ENCODE peak calls at places on chromosome 5, in six cellular contexts. One of them, this sample, is unnamed.

GRCh38 chr5:176697929-176698520 is 50.7 kb downstream of the TSPAN17 start:
- DNase-seq in epithelial cell of esophagus: no peak
- DNase-seq in iPS DF 6.9: no peak
- DNase-seq in foreskin fibroblast: no peak
- DNase-seq in CD8-positive, alpha-beta memory T cell: no peak
- DNase-seq in AG10803: no peak
- DNase-seq in this sample: no peak

GRCh38 chr5:136048966-136049365 is 20.2 kb downstream of the TGFBI start:
- DNase-seq in epithelial cell of esophagus: no peak
- DNase-seq in iPS DF 6.9: no peak
- DNase-seq in foreskin fibroblast: no peak
- DNase-seq in CD8-positive, alpha-beta memory T cell: no peak
- DNase-seq in AG10803: no peak
- DNase-seq in this sample: no peak

GRCh38 chr5:56012281-56012963 is 17.7 kb upstream of the IL6ST start:
- DNase-seq in epithelial cell of esophagus: peak
- DNase-seq in iPS DF 6.9: no peak
- DNase-seq in foreskin fibroblast: peak
- DNase-seq in CD8-positive, alpha-beta memory T cell: peak
- DNase-seq in AG10803: peak
- DNase-seq in this sample: no peak

GRCh38 chr5:177372910-177373309 is 11.3 kb upstream of the SLC34A1 start:
- DNase-seq in epithelial cell of esophagus: no peak
- DNase-seq in iPS DF 6.9: no peak
- DNase-seq in foreskin fibroblast: no peak
- DNase-seq in CD8-positive, alpha-beta memory T cell: peak
- DNase-seq in AG10803: no peak
- DNase-seq in this sample: no peak

GRCh38 chr5:110478899-110479298 is 247.6 kb downstream of the TMEM232 start:
- DNase-seq in epithelial cell of esophagus: peak
- DNase-seq in iPS DF 6.9: no peak
- DNase-seq in foreskin fibroblast: peak
- DNase-seq in CD8-positive, alpha-beta memory T cell: no peak
- DNase-seq in AG10803: peak
- DNase-seq in this sample: peak

GRCh38 chr5:172005708-172006377 is 595 bp downstream of the FBXW11 start:
- DNase-seq in epithelial cell of esophagus: peak
- DNase-seq in iPS DF 6.9: no peak
- DNase-seq in foreskin fibroblast: peak
- DNase-seq in CD8-positive, alpha-beta memory T cell: no peak
- DNase-seq in AG10803: peak
- DNase-seq in this sample: no peak

GRCh38 chr5:143350341-143350740 is 53.1 kb downstream of the NR3C1 start:
- DNase-seq in epithelial cell of esophagus: no peak
- DNase-seq in iPS DF 6.9: no peak
- DNase-seq in foreskin fibroblast: no peak
- DNase-seq in CD8-positive, alpha-beta memory T cell: no peak
- DNase-seq in AG10803: no peak
- DNase-seq in this sample: no peak

GRCh38 chr5:109939109-109939682 is 249.5 kb downstream of the MAN2A1 start:
- DNase-seq in epithelial cell of esophagus: peak
- DNase-seq in iPS DF 6.9: no peak
- DNase-seq in foreskin fibroblast: peak
- DNase-seq in CD8-positive, alpha-beta memory T cell: no peak
- DNase-seq in AG10803: peak
- DNase-seq in this sample: no peak

GRCh38 chr5:151686673-151687378 is at the start of gene SPARC:
- DNase-seq in epithelial cell of esophagus: peak
- DNase-seq in iPS DF 6.9: no peak
- DNase-seq in foreskin fibroblast: peak
- DNase-seq in CD8-positive, alpha-beta memory T cell: no peak
- DNase-seq in AG10803: peak
- DNase-seq in this sample: peak

GRCh38 chr5:95870105-95870672 is 47.7 kb upstream of the GLRX start:
- DNase-seq in epithelial cell of esophagus: peak
- DNase-seq in iPS DF 6.9: no peak
- DNase-seq in foreskin fibroblast: peak
- DNase-seq in CD8-positive, alpha-beta memory T cell: no peak
- DNase-seq in AG10803: no peak
- DNase-seq in this sample: no peak

GRCh38 chr5:147098233-147098790 is 136.5 kb upstream of the STK32A start:
- DNase-seq in epithelial cell of esophagus: peak
- DNase-seq in iPS DF 6.9: peak
- DNase-seq in foreskin fibroblast: peak
- DNase-seq in CD8-positive, alpha-beta memory T cell: no peak
- DNase-seq in AG10803: peak
- DNase-seq in this sample: no peak

GRCh38 chr5:171162602-171163001 is 146.4 kb upstream of the TLX3 start:
- DNase-seq in epithelial cell of esophagus: peak
- DNase-seq in iPS DF 6.9: peak
- DNase-seq in foreskin fibroblast: peak
- DNase-seq in CD8-positive, alpha-beta memory T cell: no peak
- DNase-seq in AG10803: no peak
- DNase-seq in this sample: no peak

GRCh38 chr5:181207214-181207959 is 2.4 kb upstream of the TRIM7 start:
- DNase-seq in epithelial cell of esophagus: peak
- DNase-seq in iPS DF 6.9: no peak
- DNase-seq in foreskin fibroblast: peak
- DNase-seq in CD8-positive, alpha-beta memory T cell: peak
- DNase-seq in AG10803: peak
- DNase-seq in this sample: peak

DNA sequence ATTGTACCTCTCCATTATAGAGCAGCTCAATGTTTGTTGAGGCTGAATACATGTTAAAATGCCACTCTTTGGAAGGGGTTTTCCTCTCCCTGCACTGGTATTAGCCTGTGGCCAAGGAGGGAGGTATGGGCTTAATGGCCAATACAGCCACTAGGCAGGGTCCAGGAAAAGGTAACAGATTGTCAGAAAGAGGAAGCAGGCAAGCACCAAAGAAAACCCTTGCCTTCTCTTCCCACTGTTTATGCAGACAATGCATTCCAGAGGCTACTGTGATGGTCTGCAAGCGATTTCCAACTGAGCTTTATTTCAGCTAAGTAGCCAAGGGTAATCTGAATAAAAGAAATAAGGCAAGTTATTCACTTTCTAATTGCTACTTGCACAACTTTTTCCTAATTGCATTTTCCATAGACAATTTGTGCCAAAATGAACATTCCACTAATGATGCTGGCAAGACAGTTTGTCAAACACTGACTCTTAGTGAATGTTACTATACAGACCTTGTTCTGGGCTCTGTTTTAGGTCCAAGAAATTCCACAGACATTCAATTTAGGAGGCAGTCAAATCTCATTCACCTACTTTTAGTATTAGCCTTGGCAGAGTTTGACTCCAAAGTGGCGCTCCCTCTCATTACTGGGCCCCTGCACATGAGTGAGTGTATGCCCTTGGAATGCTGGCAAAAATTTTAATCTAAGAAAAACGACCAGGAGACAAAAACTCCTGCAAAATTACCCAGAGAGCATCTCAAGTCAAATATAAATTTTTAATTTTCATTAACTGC is 95.1 kb upstream of the SLC27A6 start:
- DNase-seq in epithelial cell of esophagus: no peak
- DNase-seq in iPS DF 6.9: no peak
- DNase-seq in foreskin fibroblast: peak
- DNase-seq in CD8-positive, alpha-beta memory T cell: no peak
- DNase-seq in AG10803: no peak
- DNase-seq in this sample: no peak
- H3K4me3 ChIP-seq in epithelial cell of esophagus: no peak
- H3K4me3 ChIP-seq in iPS DF 6.9: no peak
- H3K4me3 ChIP-seq in foreskin fibroblast: no peak
- H3K4me3 ChIP-seq in CD8-positive, alpha-beta memory T cell: no peak
- H3K4me3 ChIP-seq in AG10803: no peak
- H3K4me3 ChIP-seq in this sample: no peak

GRCh38 chr5:178590924-178591423 is 781 bp upstream of the COL23A1 start:
- DNase-seq in epithelial cell of esophagus: peak
- DNase-seq in iPS DF 6.9: no peak
- DNase-seq in foreskin fibroblast: peak
- DNase-seq in CD8-positive, alpha-beta memory T cell: no peak
- DNase-seq in AG10803: peak
- DNase-seq in this sample: no peak
- H3K4me3 ChIP-seq in epithelial cell of esophagus: peak
- H3K4me3 ChIP-seq in iPS DF 6.9: no peak
- H3K4me3 ChIP-seq in foreskin fibroblast: no peak
- H3K4me3 ChIP-seq in CD8-positive, alpha-beta memory T cell: no peak
- H3K4me3 ChIP-seq in AG10803: peak
- H3K4me3 ChIP-seq in this sample: peak

DNA sequence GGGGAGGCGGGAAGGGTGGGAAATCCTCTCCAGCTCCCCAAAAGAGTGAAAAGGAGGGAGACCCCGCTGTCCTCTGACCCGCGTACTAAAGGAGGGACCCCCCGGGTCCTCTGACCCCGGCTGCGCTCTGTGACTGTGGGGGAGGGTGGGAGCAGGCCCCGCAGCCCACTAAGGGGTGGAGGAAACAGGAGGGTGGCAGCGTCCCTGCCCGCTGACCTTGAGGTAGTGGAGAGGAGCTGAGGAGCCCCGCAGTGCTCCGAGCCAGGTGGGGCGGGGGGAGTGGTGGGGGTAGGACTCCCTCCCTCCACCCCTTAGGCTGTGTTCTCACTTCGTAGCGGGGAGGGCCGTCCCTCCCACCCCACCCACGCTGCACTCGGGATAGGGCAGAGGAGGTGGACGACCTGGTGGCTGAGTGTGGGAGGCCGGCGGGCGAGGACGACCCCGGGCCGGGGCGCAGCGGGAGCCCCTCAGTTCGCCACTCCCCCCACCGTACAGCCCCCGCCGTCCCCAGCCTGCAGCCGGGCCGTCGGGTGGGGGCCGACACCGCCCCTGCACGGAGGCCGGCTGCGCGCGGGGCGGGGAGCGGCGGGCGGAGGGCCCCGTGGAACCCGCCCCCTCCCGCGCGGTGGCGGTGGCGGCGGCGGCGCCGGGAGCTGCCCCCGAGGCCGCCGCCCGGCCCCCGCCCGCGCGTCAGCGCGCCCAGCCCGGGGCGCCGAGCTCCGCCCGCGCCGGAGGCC is at the start of gene ADCY2:
- DNase-seq in epithelial cell of esophagus: no peak
- DNase-seq in iPS DF 6.9: no peak
- DNase-seq in foreskin fibroblast: no peak
- DNase-seq in CD8-positive, alpha-beta memory T cell: no peak
- DNase-seq in AG10803: no peak
- DNase-seq in this sample: no peak
- H3K4me3 ChIP-seq in epithelial cell of esophagus: no peak
- H3K4me3 ChIP-seq in iPS DF 6.9: peak
- H3K4me3 ChIP-seq in foreskin fibroblast: no peak
- H3K4me3 ChIP-seq in CD8-positive, alpha-beta memory T cell: no peak
- H3K4me3 ChIP-seq in AG10803: peak
- H3K4me3 ChIP-seq in this sample: peak

GRCh38 chr5:16932401-16932800 is 3.7 kb downstream of the MYO10 start:
- DNase-seq in epithelial cell of esophagus: no peak
- DNase-seq in iPS DF 6.9: no peak
- DNase-seq in foreskin fibroblast: no peak
- DNase-seq in CD8-positive, alpha-beta memory T cell: no peak
- DNase-seq in AG10803: no peak
- DNase-seq in this sample: no peak
- H3K4me3 ChIP-seq in epithelial cell of esophagus: no peak
- H3K4me3 ChIP-seq in iPS DF 6.9: no peak
- H3K4me3 ChIP-seq in foreskin fibroblast: peak
- H3K4me3 ChIP-seq in CD8-positive, alpha-beta memory T cell: no peak
- H3K4me3 ChIP-seq in AG10803: no peak
- H3K4me3 ChIP-seq in this sample: no peak

GRCh38 chr5:31194458-31194808 is 947 bp downstream of the CDH6 start:
- DNase-seq in epithelial cell of esophagus: no peak
- DNase-seq in iPS DF 6.9: no peak
- DNase-seq in foreskin fibroblast: peak
- DNase-seq in CD8-positive, alpha-beta memory T cell: no peak
- DNase-seq in AG10803: no peak
- DNase-seq in this sample: no peak

GRCh38 chr5:31192442-31192841 is 1.0 kb upstream of the CDH6 start:
- DNase-seq in epithelial cell of esophagus: no peak
- DNase-seq in iPS DF 6.9: no peak
- DNase-seq in foreskin fibroblast: no peak
- DNase-seq in CD8-positive, alpha-beta memory T cell: no peak
- DNase-seq in AG10803: no peak
- DNase-seq in this sample: no peak

GRCh38 chr5:31194892-31195291 is 1.4 kb downstream of the CDH6 start:
- DNase-seq in epithelial cell of esophagus: peak
- DNase-seq in iPS DF 6.9: no peak
- DNase-seq in foreskin fibroblast: no peak
- DNase-seq in CD8-positive, alpha-beta memory T cell: no peak
- DNase-seq in AG10803: no peak
- DNase-seq in this sample: no peak

GRCh38 chr5:31193591-31194457 is at the start of gene CDH6:
- DNase-seq in epithelial cell of esophagus: peak
- DNase-seq in iPS DF 6.9: peak
- DNase-seq in foreskin fibroblast: peak
- DNase-seq in CD8-positive, alpha-beta memory T cell: no peak
- DNase-seq in AG10803: peak
- DNase-seq in this sample: no peak

DNA sequence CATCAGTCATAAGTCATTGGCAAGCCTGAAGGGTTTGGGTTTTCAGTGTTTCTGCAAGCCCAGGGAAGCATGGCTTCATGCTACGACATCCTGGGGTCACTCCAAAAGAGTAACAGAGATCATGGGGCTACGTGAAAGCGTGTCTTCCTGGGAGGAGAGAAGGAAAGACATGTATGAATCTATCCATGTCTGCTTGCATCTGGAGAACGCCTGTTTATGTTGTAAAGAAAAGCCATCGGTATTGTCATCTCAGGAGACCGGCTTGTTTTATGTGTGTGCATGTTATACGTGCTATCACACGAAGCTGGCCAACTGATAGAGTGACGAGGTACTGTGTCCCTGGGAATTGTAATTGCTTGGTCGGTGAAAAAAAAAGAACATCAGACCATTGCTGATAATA is 460 bp upstream of the CDH6 start:
- DNase-seq in epithelial cell of esophagus: no peak
- DNase-seq in iPS DF 6.9: no peak
- DNase-seq in foreskin fibroblast: no peak
- DNase-seq in CD8-positive, alpha-beta memory T cell: no peak
- DNase-seq in AG10803: no peak
- DNase-seq in this sample: no peak
- H3K4me3 ChIP-seq in epithelial cell of esophagus: no peak
- H3K4me3 ChIP-seq in iPS DF 6.9: no peak
- H3K4me3 ChIP-seq in foreskin fibroblast: peak
- H3K4me3 ChIP-seq in CD8-positive, alpha-beta memory T cell: no peak
- H3K4me3 ChIP-seq in AG10803: no peak
- H3K4me3 ChIP-seq in this sample: peak

DNA sequence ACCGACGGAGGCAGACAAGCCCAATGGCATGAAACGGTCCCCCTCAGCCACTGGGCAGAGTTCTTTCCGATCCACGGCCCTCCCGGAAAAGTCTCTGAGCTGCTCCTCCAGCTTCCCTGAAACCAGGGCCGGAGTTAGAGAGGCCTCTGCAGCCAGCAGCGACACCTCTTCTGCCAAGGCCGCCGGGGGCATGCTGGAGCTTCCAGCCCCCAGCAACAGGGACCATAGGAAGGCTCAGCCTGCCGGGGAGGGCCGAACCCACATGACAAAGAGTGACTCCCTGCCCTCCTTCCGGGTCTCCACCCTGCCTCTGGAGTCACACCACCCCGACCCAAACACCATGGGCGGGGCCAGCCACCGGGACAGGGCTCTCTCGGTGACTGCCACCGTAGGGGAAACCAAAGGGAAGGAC is 30.1 kb downstream of the CD180 start:
- DNase-seq in epithelial cell of esophagus: peak
- DNase-seq in iPS DF 6.9: no peak
- DNase-seq in foreskin fibroblast: no peak
- DNase-seq in CD8-positive, alpha-beta memory T cell: peak
- DNase-seq in AG10803: no peak
- DNase-seq in this sample: no peak
- H3K4me3 ChIP-seq in epithelial cell of esophagus: no peak
- H3K4me3 ChIP-seq in iPS DF 6.9: no peak
- H3K4me3 ChIP-seq in foreskin fibroblast: no peak
- H3K4me3 ChIP-seq in CD8-positive, alpha-beta memory T cell: peak
- H3K4me3 ChIP-seq in AG10803: peak
- H3K4me3 ChIP-seq in this sample: no peak

This sample was measured in astrocyte of the cerebellum.